ENCODE peak calls at places on chromosomes 12 and 14, in seven cellular contexts. L is left cardiac atrium; R is stimulated activated CD8-positive, alpha-beta memory T cell treated with anti-CD3 and anti-CD28 coated beads, Interleukin-12 subunit alpha, Interleukin-12 subunit beta, amount 100 ng/mL, for 4 hours; F is sigmoid colon; H is fibroblast of villous mesenchyme; U is stimulated activated CD4-positive, alpha-beta T cell treated with anti-CD3 and anti-CD28 coated beads, Interleukin-1b, Interleukin-23, amount 100 ng/mL, for 24 hours; D is amniotic stem cell. M is an unnamed sample.

GRCh38 chr12:2616763-2617162 is 178.0 kb upstream of the FKBP4 start:
- DNase-seq in H (no peak), F (no peak), U (no peak), D (no peak), R (no peak), L (no peak), M (no peak)

GRCh38 chr12:56308714-56309113 is 7.1 kb downstream of the CNPY2 start:
- DNase-seq in F (no peak), L (no peak), D (no peak), H (no peak), R (no peak), U (no peak), M (no peak)

GRCh38 chr14:76770521-76771431 is 9.5 kb downstream of the VASH1 start:
- DNase-seq in H (no peak), R (no peak), L (peak), U (no peak), F (peak), D (no peak), M (no peak)

GRCh38 chr14:65334765-65335411 is 77.6 kb upstream of the FUT8 start:
- DNase-seq in H (peak), U (no peak), R (no peak), L (no peak), D (no peak), F (no peak), M (no peak)

GRCh38 chr12:52126605-52127578 is 47.4 kb downstream of the SMIM41 start:
- DNase-seq in F (no peak), U (no peak), L (peak), D (no peak), H (no peak), R (no peak), M (peak)

GRCh38 chr12:123984903-123985302 is 11.9 kb downstream of the ZNF664 start:
- DNase-seq in L (no peak), F (no peak), R (no peak), H (no peak), U (no peak), D (no peak), M (no peak)

GRCh38 chr14:58866386-58866785 is 228.6 kb downstream of the DACT1 start:
- DNase-seq in U (no peak), R (no peak), H (peak), L (no peak), F (no peak), D (no peak), M (no peak)

GRCh38 chr12:97513921-97514320 is 51.3 kb downstream of the RMST start:
- DNase-seq in H (no peak), F (no peak), D (no peak), R (no peak), L (no peak), U (no peak), M (no peak)

GRCh38 chr12:121025442-121026226 is 9.3 kb upstream of the C12orf43 start:
- DNase-seq in U (no peak), F (no peak), H (no peak), R (no peak), D (no peak), L (no peak), M (no peak)

GRCh38 chr12:94874086-94874985 is 129.2 kb downstream of the NDUFA12 start:
- DNase-seq in L (no peak), R (no peak), D (no peak), H (no peak), U (no peak), F (no peak), M (no peak)

GRCh38 chr12:47757840-47758583 is 668 bp downstream of the RAPGEF3 start:
- DNase-seq in F (no peak), D (no peak), R (no peak), U (no peak), L (peak), H (no peak), M (no peak)

GRCh38 chr12:130640496-130640895 is 75.6 kb downstream of the RIMBP2 start:
- DNase-seq in D (no peak), L (no peak), R (no peak), H (no peak), F (peak), U (no peak), M (no peak)

GRCh38 chr12:879641-880040 is 69.9 kb downstream of the RAD52 start:
- DNase-seq in L (no peak), F (no peak), U (no peak), D (no peak), H (no peak), R (no peak), M (no peak)

GRCh38 chr12:116607039-116607438 is 47.9 kb downstream of the MAP1LC3B2 start:
- DNase-seq in H (no peak), R (no peak), D (no peak), F (no peak), L (no peak), U (no peak), M (no peak)

GRCh38 chr14:68687746-68688145 is 105.1 kb downstream of the ZFP36L1 start:
- DNase-seq in U (no peak), L (no peak), R (no peak), F (peak), D (peak), H (peak), M (no peak)

GRCh38 chr14:103078420-103078749 is 5.6 kb upstream of the LBHD2 start:
- DNase-seq in R (peak), U (peak), F (peak), D (peak), L (peak), H (peak), M (peak)

GRCh38 chr14:79543966-79544365 is 667.3 kb downstream of the DIO2 start:
- DNase-seq in U (no peak), D (no peak), L (no peak), R (no peak), H (peak), F (no peak), M (no peak)

GRCh38 chr14:64504310-64504896 is at the start of gene ZBTB1:
- DNase-seq in R (peak), D (peak), F (peak), U (peak), L (peak), H (peak), M (peak)

GRCh38 chr12:6112004-6112403 is 12.5 kb downstream of the VWF start:
- DNase-seq in U (no peak), F (no peak), L (no peak), H (no peak), R (no peak), D (no peak), M (no peak)

GRCh38 chr12:56454557-56454956 is at the start of gene MIP:
- DNase-seq in F (no peak), R (no peak), D (no peak), U (no peak), L (no peak), H (no peak), M (no peak)

M was measured in heart left ventricle.